ENCODE peak calls at places on chromosomes 5 and 9, in six cellular contexts. O is PC-9, B is fibroblast of lung, A is mammary epithelial cell, G is hepatocyte, E is neural progenitor cell. R is an unnamed sample.

GRCh38 chr5:115749016-115749415 is 67.4 kb downstream of the CDO1 start:
- DNase-seq in E (no peak), A (peak; percentile 9), O (no peak), B (no peak), G (peak; percentile 9), R (no peak)

GRCh38 chr5:15300141-15300540 is 199.8 kb upstream of the FBXL7 start:
- DNase-seq in E (peak; percentile 3), B (no peak), O (no peak), A (no peak), G (no peak), R (no peak)

GRCh38 chr9:105858284-105858683 is 163.9 kb downstream of the TMEM38B start:
- DNase-seq in G (no peak), B (no peak), A (no peak), O (no peak), E (no peak), R (no peak)

GRCh38 chr5:34957857-34958690 is 28.7 kb downstream of the DNAJC21 start:
- DNase-seq in O (no peak), E (peak; percentile 46), A (no peak), G (peak; percentile 54), B (peak; percentile 11), R (no peak)

GRCh38 chr5:158777647-158778368 is 321.9 kb downstream of the EBF1 start:
- DNase-seq in B (no peak), G (peak; percentile 46), A (no peak), O (no peak), E (no peak), R (no peak)

GRCh38 chr5:102421647-102422046 is 77.2 kb downstream of the SLCO6A1 start:
- DNase-seq in O (peak; percentile 25), E (no peak), A (no peak), G (peak; percentile 8), B (no peak), R (no peak)

GRCh38 chr5:135476615-135477493 is 24.7 kb upstream of the TIFAB start:
- DNase-seq in A (no peak), B (no peak), E (no peak), G (no peak), O (no peak), R (no peak)

GRCh38 chr5:53343187-53343586 is 137.2 kb upstream of the FST start:
- DNase-seq in G (peak; percentile 25), B (peak; percentile 98), O (peak; percentile 19), E (no peak), A (peak; percentile 99), R (peak; percentile 97)

GRCh38 chr5:119411935-119412623 is 40.2 kb upstream of the HSD17B4 start:
- DNase-seq in A (peak; percentile 71), B (peak; percentile 57), O (peak; percentile 61), G (peak; percentile 79), E (peak; percentile 72), R (peak; percentile 47)

GRCh38 chr5:55456216-55456895 is 78.4 kb downstream of the PLPP1 start:
- DNase-seq in O (no peak), G (no peak), B (peak; percentile 74), E (no peak), A (peak; percentile 47), R (peak; percentile 69)

GRCh38 chr9:134897584-134898170 is 17.1 kb downstream of the FCN2 start:
- DNase-seq in G (no peak), B (no peak), A (no peak), E (no peak), O (no peak), R (no peak)

GRCh38 chr9:91727316-91727861 is 222.6 kb downstream of the ROR2 start:
- DNase-seq in G (peak; percentile 73), O (peak; percentile 48), A (peak; percentile 39), E (peak; percentile 67), B (peak; percentile 28), R (no peak)

GRCh38 chr5:15634771-15635347 is 134.9 kb downstream of the FBXL7 start:
- DNase-seq in B (peak; percentile 28), O (no peak), G (no peak), A (no peak), E (no peak), R (peak; percentile 11)

GRCh38 chr9:97714435-97714834 is 17.3 kb upstream of the XPA start:
- DNase-seq in A (peak; percentile 97), B (peak; percentile 77), G (peak; percentile 33), E (no peak), O (peak; percentile 92), R (peak; percentile 72)

GRCh38 chr5:7397935-7398334 is 2.0 kb downstream of the ADCY2 start:
- DNase-seq in E (no peak), O (no peak), B (no peak), G (no peak), A (no peak), R (no peak)

GRCh38 chr5:107538331-107539162 is 132.2 kb downstream of the EFNA5 start:
- DNase-seq in B (peak; percentile 77), O (no peak), A (no peak), G (no peak), E (no peak), R (peak; percentile 67)

GRCh38 chr9:26066237-26066636 is 388.0 kb upstream of the TUSC1 start:
- DNase-seq in B (no peak), A (no peak), G (no peak), E (no peak), O (no peak), R (no peak)
- H2AFZ ChIP-seq in B (no peak overlapping the region), A (no peak overlapping the region), G (no peak overlapping the region), E (no peak overlapping the region), O (no peak overlapping the region), R (no peak overlapping the region)

DNA sequence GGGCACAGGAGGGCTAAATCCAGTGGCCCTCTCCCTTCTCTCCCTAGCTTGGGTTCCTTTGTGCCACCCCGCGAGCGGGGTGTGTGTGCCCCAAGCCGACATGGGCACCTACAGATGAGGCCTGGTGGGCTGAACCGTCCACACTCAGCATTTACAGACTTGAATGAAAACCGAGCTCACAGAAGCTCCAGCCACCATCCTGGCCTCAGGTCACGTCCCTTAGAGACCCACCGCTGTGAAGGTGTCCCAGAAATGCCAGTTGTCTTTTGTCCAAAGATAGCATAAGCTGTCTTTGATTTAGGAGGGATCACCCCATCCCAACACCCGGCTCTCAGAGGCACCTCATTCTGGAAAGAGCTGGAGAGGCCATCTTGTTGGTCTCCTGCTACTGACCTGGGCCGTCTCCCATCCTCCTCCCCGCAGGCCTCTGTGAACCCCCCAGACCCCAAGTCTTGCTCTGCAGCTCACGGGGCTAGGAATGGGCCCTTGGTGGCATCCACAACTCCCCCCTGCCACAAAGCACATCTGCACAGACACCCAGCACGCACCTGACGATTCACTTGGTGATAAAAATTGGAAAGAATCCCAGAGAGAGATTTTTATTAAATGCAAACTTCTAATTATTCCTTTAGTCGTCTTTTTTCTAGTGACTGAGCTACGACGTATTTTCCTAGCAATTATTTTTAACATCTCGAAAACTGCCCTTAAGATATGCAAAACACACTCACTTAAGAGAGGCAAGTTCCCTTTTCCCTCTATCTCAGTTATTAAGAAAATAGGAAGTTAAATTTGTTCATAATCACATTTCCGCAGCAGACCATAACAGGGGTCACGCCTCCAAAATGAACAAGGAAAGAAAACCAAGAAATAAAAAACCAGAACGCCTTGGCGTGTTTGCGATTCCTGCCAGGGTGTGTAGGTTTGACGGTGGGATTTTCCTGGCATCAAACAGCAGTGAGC is 80.5 kb upstream of the LMX1B start:
- DNase-seq in O (no peak), B (no peak), E (no peak), A (no peak), G (no peak), R (no peak)
- H3K4me3 ChIP-seq in O (no peak overlapping the region), B (no peak overlapping the region), E (no peak overlapping the region), A (no peak overlapping the region), G (no peak overlapping the region), R (no peak overlapping the region)

GRCh38 chr5:56549096-56549886 is 266.1 kb upstream of the MAP3K1 start:
- DNase-seq in E (no peak), O (no peak), A (no peak), B (no peak), G (no peak), R (no peak)
- H2AFZ ChIP-seq in E (peak overlapping the region; percentile 24), O (no peak overlapping the region), A (peak overlapping the region; percentile 34), B (no peak overlapping the region), G (no peak overlapping the region), R (no peak overlapping the region)

GRCh38 chr9:530681-531080 is 310.8 kb upstream of the DMRT1 start:
- DNase-seq in E (no peak), A (peak; percentile 77), O (peak; percentile 8), G (no peak), B (peak; percentile 37), R (peak; percentile 32)
- H3K4me3 ChIP-seq in E (no peak overlapping the region), A (no peak overlapping the region), O (no peak overlapping the region), G (no peak overlapping the region), B (no peak overlapping the region), R (no peak overlapping the region)

GRCh38 chr5:62779010-62779422 is 200.4 kb downstream of the LRRC70 start:
- DNase-seq in E (peak; percentile 84), O (peak; percentile 6), A (peak; percentile 39), B (peak; percentile 46), G (peak; percentile 83), R (peak; percentile 34)
- H2AFZ ChIP-seq in E (peak overlapping the region; percentile 77), O (no peak overlapping the region), A (no peak overlapping the region), B (no peak overlapping the region), G (no peak overlapping the region), R (no peak overlapping the region)

GRCh38 chr5:1824903-1825841 is 24.0 kb downstream of the NDUFS6 start:
- DNase-seq in A (no peak), O (no peak), E (no peak), B (no peak), G (no peak), R (no peak)
- H3K4me3 ChIP-seq in A (no peak overlapping the region), O (no peak overlapping the region), E (no peak overlapping the region), B (no peak overlapping the region), G (no peak overlapping the region), R (no peak overlapping the region)

GRCh38 chr5:140131967-140132409 is 6.3 kb downstream of the IGIP start:
- DNase-seq in E (no peak), G (no peak), O (peak; percentile 40), A (peak; percentile 91), B (peak; percentile 97), R (peak; percentile 96)

GRCh38 chr5:140134277-140134935 is 8.7 kb downstream of the IGIP start:
- DNase-seq in A (no peak), G (no peak), O (no peak), B (no peak), E (no peak), R (no peak)

GRCh38 chr5:140128376-140128775 is 2.6 kb downstream of the IGIP start:
- DNase-seq in O (no peak), B (no peak), E (no peak), G (no peak), A (no peak), R (no peak)

GRCh38 chr5:140133514-140134167 is 7.9 kb downstream of the IGIP start:
- DNase-seq in B (no peak), G (no peak), A (no peak), E (no peak), O (no peak), R (no peak)

DNA sequence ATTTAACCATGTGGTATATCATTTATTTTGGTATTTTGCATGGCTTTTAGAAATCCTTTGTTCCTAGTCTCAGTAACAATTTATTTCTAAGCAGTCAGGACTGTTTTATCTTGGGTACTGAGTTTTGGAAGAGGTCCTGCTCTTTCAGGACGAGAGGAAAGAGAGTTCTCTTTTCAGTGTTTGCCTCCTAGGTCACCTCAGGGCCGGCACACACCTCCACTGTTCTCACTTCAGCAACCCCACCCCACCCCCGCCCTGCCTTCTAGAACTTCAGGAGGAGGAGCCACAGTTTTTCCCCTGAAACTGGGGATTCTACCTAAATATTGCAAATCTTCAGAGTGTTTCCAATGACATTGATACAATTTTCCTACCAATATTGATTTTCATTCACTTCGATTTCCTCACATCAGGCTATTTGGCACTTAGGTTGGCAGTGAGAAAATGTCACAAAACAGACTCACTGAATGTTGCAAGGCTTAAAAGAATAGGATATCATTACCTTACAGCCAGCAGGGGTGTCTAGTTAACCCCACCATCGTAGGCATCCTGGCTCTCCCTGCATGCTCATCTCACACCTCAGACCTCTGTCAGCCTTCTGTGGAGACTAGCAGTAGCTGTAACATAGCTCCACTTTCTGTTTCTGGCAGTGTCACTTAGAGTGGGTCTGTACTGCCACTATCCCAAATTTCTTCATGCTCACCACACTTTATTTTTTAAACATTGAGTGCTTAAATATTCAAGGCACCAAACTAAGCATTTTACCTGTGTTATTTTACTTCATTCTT is 5.4 kb downstream of the IGIP start:
- DNase-seq in O (no peak), E (no peak), A (no peak), B (no peak), G (no peak), R (no peak)
- H2AFZ ChIP-seq in O (no peak overlapping the region), E (no peak overlapping the region), A (no peak overlapping the region), B (no peak overlapping the region), G (no peak overlapping the region), R (peak overlapping the region; percentile 28)